ENCODE peak calls at places on chromosomes 12 and 14, in six cellular contexts. I is A549, W is endothelial cell of umbilical vein, K is HepG2, V is GM12878, H is K562. A is an unnamed sample.

GRCh38 chr14:69695664-69696527 is 71.0 kb upstream of the SRSF5 start:
- DNase-seq in I (no peak), W (peak), K (no peak), V (no peak), H (no peak), A (peak)

GRCh38 chr12:68040450-68041075 is 51.3 kb downstream of the IFNG-AS1 start:
- DNase-seq in I (peak), W (peak), K (peak), V (peak), H (peak), A (peak)

GRCh38 chr14:22579218-22579617 is 9.8 kb downstream of the DAD1 start:
- DNase-seq in I (no peak), W (no peak), K (no peak), V (no peak), H (no peak), A (no peak)

GRCh38 chr12:63045020-63045860 is 105.8 kb downstream of the AVPR1A start:
- DNase-seq in I (no peak), W (peak), K (no peak), V (no peak), H (no peak), A (no peak)

GRCh38 chr12:124542021-124542941 is 25.1 kb downstream of the NCOR2 start:
- DNase-seq in I (no peak), W (no peak), K (no peak), V (no peak), H (no peak), A (no peak)

GRCh38 chr12:46442239-46442638 is 69.7 kb upstream of the SLC38A2 start:
- DNase-seq in I (no peak), W (peak), K (no peak), V (no peak), H (no peak), A (no peak)

GRCh38 chr12:57852620-57853509 is 6.3 kb upstream of the CTDSP2 start:
- DNase-seq in I (no peak), W (no peak), K (peak), V (no peak), H (no peak), A (no peak)

GRCh38 chr14:55781046-55781445 is 201.0 kb downstream of the KTN1 start:
- DNase-seq in I (no peak), W (peak), K (no peak), V (no peak), H (no peak), A (no peak)

GRCh38 chr12:159131-159782 is 54.7 kb downstream of the SLC6A12 start:
- DNase-seq in I (no peak), W (no peak), K (no peak), V (no peak), H (no peak), A (no peak)

GRCh38 chr12:155646-156045 is 58.3 kb downstream of the SLC6A12 start:
- DNase-seq in I (no peak), W (no peak), K (no peak), V (no peak), H (no peak), A (no peak)

GRCh38 chr12:157644-158043 is 56.3 kb downstream of the SLC6A12 start:
- DNase-seq in I (no peak), W (no peak), K (no peak), V (no peak), H (no peak), A (no peak)

GRCh38 chr12:155006-155405 is 59.0 kb downstream of the SLC6A12 start:
- DNase-seq in I (no peak), W (no peak), K (no peak), V (no peak), H (no peak), A (no peak)

GRCh38 chr12:156945-157344 is 57.0 kb downstream of the SLC6A12 start:
- DNase-seq in I (no peak), W (no peak), K (no peak), V (no peak), H (no peak), A (no peak)
- TF ChIP-seq CTCF in I (no peak), W (no peak), K (no peak), V (no peak), H (no peak), A (no peak)

GRCh38 chr14:49551569-49551968 is 34.6 kb downstream of the RPS29 start:
- DNase-seq in I (no peak), W (no peak), K (no peak), V (no peak), H (no peak), A (no peak)
- TF ChIP-seq MYC in I (no peak), W (no peak), K (no peak), V (no peak), H (no peak), A (no peak)

GRCh38 chr12:49787672-49788071 is 40.5 kb downstream of the NCKAP5L start:
- DNase-seq in I (no peak), W (no peak), K (no peak), V (no peak), H (no peak), A (no peak)

GRCh38 chr12:49791700-49792099 is 36.5 kb downstream of the NCKAP5L start:
- DNase-seq in I (no peak), W (no peak), K (no peak), V (no peak), H (peak), A (no peak)

GRCh38 chr12:49790741-49791140 is 37.5 kb downstream of the NCKAP5L start:
- DNase-seq in I (no peak), W (no peak), K (no peak), V (no peak), H (no peak), A (no peak)

GRCh38 chr12:49791156-49791555 is 37.1 kb downstream of the NCKAP5L start:
- DNase-seq in I (no peak), W (no peak), K (no peak), V (no peak), H (no peak), A (no peak)

DNA sequence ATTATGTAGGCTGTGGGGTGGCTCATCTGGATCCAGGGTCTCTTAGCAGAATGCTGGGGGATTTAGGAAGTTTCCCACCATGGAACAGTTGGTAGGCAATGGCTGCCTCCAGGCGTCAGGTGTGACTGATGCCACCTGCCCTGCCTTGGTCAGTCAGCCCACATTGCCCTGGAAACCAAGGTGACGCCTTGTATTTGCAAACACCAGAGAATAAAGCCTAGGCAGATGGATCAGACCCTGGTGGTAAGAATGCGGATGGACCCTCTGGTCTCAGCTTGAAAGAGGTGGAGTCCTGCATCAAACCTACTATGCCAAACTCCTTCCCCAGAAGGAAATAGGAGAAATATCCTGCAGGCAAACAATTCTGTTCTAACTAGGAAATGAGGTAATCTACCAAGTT is 38.2 kb downstream of the NCKAP5L start:
- DNase-seq in I (peak), W (peak), K (peak), V (no peak), H (no peak), A (no peak)
- TF ChIP-seq CTCF in I (no peak), W (no peak), K (no peak), V (no peak), H (no peak), A (no peak)

GRCh38 chr12:130458341-130458740 is 120.7 kb downstream of the PIWIL1 start:
- DNase-seq in I (no peak), W (no peak), K (no peak), V (no peak), H (no peak), A (no peak)

GRCh38 chr12:130454296-130454695 is 116.6 kb downstream of the PIWIL1 start:
- DNase-seq in I (no peak), W (no peak), K (no peak), V (no peak), H (no peak), A (no peak)

GRCh38 chr12:130457215-130457614 is 119.5 kb downstream of the PIWIL1 start:
- DNase-seq in I (peak), W (no peak), K (no peak), V (no peak), H (peak), A (no peak)

GRCh38 chr12:130455161-130455560 is 117.5 kb downstream of the PIWIL1 start:
- DNase-seq in I (no peak), W (no peak), K (no peak), V (no peak), H (no peak), A (no peak)

DNA sequence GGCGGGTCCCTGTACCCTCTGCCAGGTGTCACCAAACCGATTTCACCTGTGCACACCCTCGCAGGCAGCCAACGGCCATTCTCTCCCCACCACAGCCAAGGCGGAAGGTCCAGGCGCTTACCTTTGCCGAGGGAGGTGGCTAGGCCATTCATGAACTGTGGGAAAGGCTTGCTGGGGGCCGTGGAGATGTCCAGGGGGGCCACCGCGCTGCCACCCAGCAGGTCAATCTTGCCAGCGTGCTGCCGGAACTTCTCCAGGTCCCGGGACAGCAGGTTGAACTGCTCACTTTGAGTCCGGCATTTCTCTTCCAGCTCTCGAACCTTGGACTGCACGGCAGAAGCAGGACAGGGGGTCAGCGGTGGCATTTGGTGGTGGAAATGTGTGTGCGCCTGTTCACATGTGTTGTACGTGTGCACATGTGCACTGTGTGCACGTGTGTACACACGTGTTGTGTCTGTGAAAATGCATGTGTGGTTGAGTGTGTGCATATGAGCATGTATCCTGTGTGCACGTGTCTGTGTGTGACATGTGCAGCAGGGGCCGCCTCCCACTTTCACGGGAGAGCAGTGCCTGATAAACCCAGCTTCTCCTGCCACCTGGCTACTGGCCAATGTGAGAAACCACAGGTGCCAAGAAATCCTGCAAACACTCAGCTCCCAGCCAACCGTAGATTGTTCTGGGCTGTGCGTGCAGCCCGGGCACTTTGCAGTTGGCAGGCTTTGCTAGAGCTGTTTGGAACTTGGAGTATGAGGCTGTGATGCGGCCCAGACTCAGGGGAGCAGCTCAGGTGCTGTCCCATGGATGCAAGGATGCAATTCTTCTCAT is 118.9 kb downstream of the PIWIL1 start:
- DNase-seq in I (no peak), W (no peak), K (no peak), V (no peak), H (no peak), A (no peak)
- TF ChIP-seq MYC in I (no peak), W (no peak), K (no peak), V (no peak), H (no peak), A (no peak)

DNA sequence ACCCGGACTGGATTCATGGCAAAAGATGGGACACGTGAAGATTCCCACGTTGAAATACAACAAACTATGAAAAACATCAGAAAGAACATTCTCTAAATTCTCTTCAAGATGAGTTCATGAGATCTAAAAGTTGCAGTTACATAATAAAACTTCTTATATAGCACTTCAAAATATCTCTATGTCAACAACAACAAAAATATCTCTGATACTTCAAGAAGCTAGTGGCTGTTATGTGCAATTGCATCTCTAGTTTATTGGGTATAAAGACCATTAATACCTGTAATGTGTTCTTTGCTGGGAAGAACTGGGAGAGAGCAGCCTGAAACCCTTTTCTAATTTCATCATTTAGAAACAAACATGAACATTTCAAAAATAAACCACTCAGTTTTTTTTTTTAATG is 69.2 kb upstream of the RGS6 start:
- DNase-seq in I (no peak), W (no peak), K (no peak), V (no peak), H (no peak), A (no peak)
- TF ChIP-seq CTCF in I (no peak), W (no peak), K (no peak), V (no peak), H (no peak), A (no peak)

GRCh38 chr12:118541945-118542344 is 165.6 kb downstream of the SUDS3 start:
- DNase-seq in I (no peak), W (no peak), K (no peak), V (no peak), H (peak), A (no peak)

GRCh38 chr12:118534003-118534402 is 157.6 kb downstream of the SUDS3 start:
- DNase-seq in I (no peak), W (no peak), K (no peak), V (no peak), H (no peak), A (no peak)

GRCh38 chr12:118541071-118541470 is 164.7 kb downstream of the SUDS3 start:
- DNase-seq in I (no peak), W (no peak), K (no peak), V (no peak), H (no peak), A (no peak)

GRCh38 chr12:118536306-118536900 is 160.0 kb downstream of the SUDS3 start:
- DNase-seq in I (no peak), W (no peak), K (no peak), V (no peak), H (no peak), A (no peak)

GRCh38 chr12:118537481-118537917 is 161.1 kb downstream of the SUDS3 start:
- DNase-seq in I (no peak), W (no peak), K (no peak), V (no peak), H (no peak), A (no peak)
- TF ChIP-seq MYC in I (no peak), W (no peak), K (no peak), V (no peak), H (no peak), A (no peak)

GRCh38 chr12:72141381-72141780 is 130.8 kb upstream of the TRHDE start:
- DNase-seq in I (no peak), W (no peak), K (peak), V (peak), H (peak), A (peak)
- TF ChIP-seq CTCF in I (no peak), W (no peak), K (no peak), V (peak), H (no peak), A (peak)

GRCh38 chr14:44317433-44317746 is 189.7 kb downstream of the FSCB start:
- DNase-seq in I (no peak), W (no peak), K (no peak), V (no peak), H (no peak), A (no peak)

DNA sequence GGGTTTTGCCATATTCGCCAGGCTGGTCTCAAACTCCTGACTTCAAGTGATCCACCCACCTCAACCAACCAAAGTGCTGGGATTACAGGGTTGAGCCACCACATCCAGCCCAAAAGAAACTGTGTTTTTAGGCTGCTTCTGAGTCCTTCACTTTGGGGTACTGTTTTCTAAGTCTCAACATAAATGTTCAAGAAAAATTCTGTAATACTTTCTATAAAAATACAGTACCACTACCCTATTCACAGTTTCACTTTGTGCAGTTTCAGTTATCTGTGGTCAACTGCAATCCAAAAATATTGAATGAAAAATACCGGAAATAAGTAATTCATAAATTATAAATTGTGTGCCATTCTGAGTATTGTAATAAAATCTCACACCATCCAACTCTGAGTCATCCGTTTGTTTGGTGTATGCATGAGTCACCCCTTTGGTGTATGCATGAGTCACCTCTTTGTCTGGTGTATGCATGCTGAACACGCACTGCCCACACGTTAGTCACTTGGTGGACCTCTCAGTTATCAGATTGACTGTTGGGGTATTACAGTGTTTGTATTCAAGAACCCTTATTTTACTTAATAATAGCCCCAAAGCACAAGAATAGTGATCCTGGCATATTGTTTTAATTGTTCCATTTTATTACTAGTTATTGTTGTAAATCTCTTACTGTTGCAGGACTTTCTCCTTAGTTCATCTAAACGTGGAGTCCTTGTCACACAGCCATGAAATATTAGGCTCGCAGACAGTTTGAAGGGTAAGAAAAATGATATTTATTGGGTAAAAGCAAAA is 190.2 kb downstream of the FSCB start:
- DNase-seq in I (peak), W (peak), K (peak), V (no peak), H (peak), A (peak)
- TF ChIP-seq MYC in I (no peak), W (peak), K (no peak), V (no peak), H (no peak), A (no peak)

GRCh38 chr12:95548056-95548538 is 3.2 kb downstream of the USP44 start:
- DNase-seq in I (no peak), W (peak), K (no peak), V (no peak), H (peak), A (no peak)
- TF ChIP-seq CTCF in I (no peak), W (no peak), K (no peak), V (no peak), H (no peak), A (no peak)

A was measured in NB4.